ENCODE peak calls at places on chromosomes 13 and 19, in four cellular contexts. S is CD8-positive, alpha-beta T cell; Y is HFF-Myc; T is adrenal gland. O is an unnamed sample.
A peak's percentile ranks its signal among the peaks of the same experiment; 100 is the strongest.

GRCh38 chr13:29847501-29847983 is 2.9 kb downstream of the UBL3 start:
- DNase-seq in T (no peak), Y (no peak), S (peak; percentile 18), O (no peak)

GRCh38 chr19:38145627-38146026 is 78.4 kb downstream of the DPF1 start:
- DNase-seq in S (no peak), Y (no peak), T (no peak), O (no peak)

GRCh38 chr13:94967183-94968039 is 255.1 kb upstream of the SOX21 start:
- DNase-seq in Y (no peak), S (no peak), T (no peak), O (peak; percentile 19)

GRCh38 chr19:14059652-14060155 is 2.2 kb downstream of the PALM3 start:
- DNase-seq in S (no peak), Y (no peak), T (no peak), O (no peak)

GRCh38 chr19:12783849-12784393 is 7.4 kb upstream of the JUNB start:
- DNase-seq in Y (no peak), S (no peak), T (peak; percentile 53), O (no peak)

GRCh38 chr13:46496086-46496485 is 56.9 kb upstream of the LRCH1 start:
- DNase-seq in T (no peak), Y (no peak), S (no peak), O (no peak)

GRCh38 chr13:75621147-75621546 is 15.0 kb upstream of the LMO7 start:
- DNase-seq in S (no peak), Y (no peak), T (no peak), O (no peak)

GRCh38 chr19:19315444-19315843 is 4.9 kb downstream of the SUGP1 start:
- DNase-seq in T (no peak), S (no peak), Y (no peak), O (no peak)

GRCh38 chr13:76937416-76937815 is 10.9 kb upstream of the ACOD1 start:
- DNase-seq in Y (peak; percentile 94), T (peak; percentile 49), S (no peak), O (no peak)

GRCh38 chr19:10773969-10774368 is 56.1 kb downstream of the DNM2 start:
- DNase-seq in T (no peak), S (no peak), Y (no peak), O (no peak)

GRCh38 chr13:113544071-113544891 is 40.3 kb upstream of the TFDP1 start:
- DNase-seq in Y (no peak), T (no peak), S (no peak), O (no peak)

GRCh38 chr13:33676700-33677048 is 141.3 kb upstream of the RFC3 start:
- DNase-seq in Y (no peak), S (no peak), T (peak; percentile 75), O (no peak)

GRCh38 chr13:43284162-43284561 is 260.8 kb downstream of the DNAJC15 start:
- DNase-seq in Y (no peak), S (no peak), T (no peak), O (no peak)

GRCh38 chr13:43725460-43725859 is 61.3 kb downstream of the ENOX1 start:
- DNase-seq in Y (no peak), T (peak; percentile 15), S (no peak), O (no peak)

GRCh38 chr13:44972956-44973581 is 16.2 kb downstream of the NUFIP1 start:
- DNase-seq in S (no peak), Y (no peak), T (no peak), O (no peak)

GRCh38 chr19:33689886-33690285 is 68.1 kb downstream of the CHST8 start:
- DNase-seq in T (no peak), S (no peak), Y (no peak), O (no peak)

GRCh38 chr19:48873476-48874308 is 1.5 kb downstream of the PPP1R15A start:
- DNase-seq in T (peak; percentile 49), Y (no peak), S (peak; percentile 14), O (no peak)

GRCh38 chr19:31054430-31054829 is 294.8 kb downstream of the TSHZ3 start:
- DNase-seq in Y (peak; percentile 14), T (peak; percentile 13), S (peak; percentile 13), O (no peak)

GRCh38 chr13:112941349-112941748 is 27.7 kb upstream of the MCF2L start:
- DNase-seq in S (no peak), T (no peak), Y (no peak), O (no peak)

DNA sequence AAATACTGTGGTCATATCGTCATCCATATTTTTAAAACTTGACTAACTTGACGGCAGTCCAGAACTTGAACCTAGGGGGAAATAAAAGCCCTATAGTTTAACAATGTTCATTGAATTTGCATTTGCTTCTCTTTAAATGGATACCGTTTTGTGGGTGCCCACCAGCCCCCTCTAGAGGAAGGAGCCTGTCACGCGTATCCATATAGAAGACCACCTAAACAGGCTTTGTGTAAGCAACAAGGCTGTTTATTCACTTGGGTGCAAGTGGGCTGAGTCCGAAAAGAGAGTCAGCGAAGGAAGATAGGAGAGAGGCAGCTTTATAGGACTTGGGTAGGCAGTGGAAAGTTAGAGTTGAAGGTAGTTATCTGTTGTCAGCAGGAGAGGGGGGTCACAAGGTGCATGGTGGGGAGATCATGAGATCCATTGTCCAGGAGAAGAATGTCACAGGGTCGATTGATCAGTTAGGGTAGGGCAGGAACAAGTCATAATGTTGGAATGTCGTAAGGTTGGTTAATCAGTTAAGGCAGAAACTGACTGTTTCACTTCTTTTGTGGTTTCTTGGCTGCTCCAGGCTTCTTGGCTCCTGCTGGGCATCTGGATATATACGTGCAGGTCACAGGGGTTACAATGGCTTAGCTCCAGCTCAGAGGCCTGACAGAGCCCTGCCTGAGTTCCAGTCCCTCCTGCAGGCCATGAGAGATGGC is 42.5 kb upstream of the ANKRD10 start:
- DNase-seq in Y (no peak), T (no peak), S (no peak), O (no peak)
- TF ChIP-seq CTCF in Y (peak; percentile 45), T (no peak), S (no peak), O (no peak)

GRCh38 chr13:109616021-109616420 is 170.4 kb downstream of the IRS2 start:
- DNase-seq in S (no peak), T (peak; percentile 12), Y (no peak), O (no peak)
- TF ChIP-seq CTCF in S (no peak), T (no peak), Y (no peak), O (no peak)

GRCh38 chr19:8335343-8336071 is 7.6 kb downstream of the KANK3 start:
- DNase-seq in Y (no peak), T (no peak), S (no peak), O (no peak)
- TF ChIP-seq CTCF in Y (no peak), T (no peak), S (no peak), O (peak; percentile 8)

GRCh38 chr19:39334444-39334976 is 1.3 kb downstream of the GMFG start:
- DNase-seq in T (no peak), Y (no peak), S (no peak), O (no peak)
- TF ChIP-seq CTCF in T (no peak), Y (no peak), S (no peak), O (no peak)

GRCh38 chr19:1650627-1651009 is 1.8 kb downstream of the TCF3 start:
- DNase-seq in T (no peak), S (peak; percentile 40), Y (no peak), O (no peak)
- TF ChIP-seq CTCF in T (no peak), S (no peak), Y (no peak), O (no peak)

O was measured in D721Med.